ENCODE peak calls at places on chromosomes 3 and 15, in nine cellular contexts. F is progenitor cell of endocrine pancreas, K is transverse colon, C is nephron progenitor cell, T is HFF-Myc, W is Caco-2, Z is DND-41, D is fibroblast of lung, A is coronary artery. V is an unnamed sample.

GRCh38 chr3:157752952-157753351 is 249.7 kb upstream of the VEPH1 start:
- DNase-seq in W (no peak), D (no peak), K (no peak), A (no peak), C (no peak), Z (no peak), T (no peak), F (no peak), V (no peak)

GRCh38 chr3:16950282-16950681 is 65.5 kb downstream of the PLCL2 start:
- DNase-seq in W (no peak), Z (no peak), F (no peak), T (no peak), K (no peak), C (no peak), D (no peak), A (no peak), V (no peak)

GRCh38 chr15:82699726-82700125 is 9.9 kb downstream of the AP3B2 start:
- DNase-seq in T (no peak), A (no peak), D (no peak), K (no peak), W (no peak), Z (no peak), F (no peak), C (peak; percentile 76), V (no peak)

GRCh38 chr3:127717357-127718243 is 44.8 kb downstream of the ABTB1 start:
- DNase-seq in C (no peak), D (no peak), W (no peak), Z (no peak), T (no peak), K (no peak), F (no peak), A (no peak), V (no peak)

GRCh38 chr15:63013052-63013808 is 29.3 kb upstream of the TPM1 start:
- DNase-seq in C (no peak), W (no peak), F (no peak), T (peak; percentile 83), K (no peak), A (no peak), Z (no peak), D (peak; percentile 90), V (peak; percentile 90)

GRCh38 chr15:76730262-76730661 is 174.9 kb downstream of the SCAPER start:
- DNase-seq in Z (no peak), D (no peak), K (no peak), T (no peak), A (no peak), W (no peak), C (no peak), F (no peak), V (no peak)

GRCh38 chr3:48503406-48504050 is 446 bp downstream of the SHISA5 start:
- DNase-seq in K (peak; percentile 34), T (no peak), F (no peak), C (peak; percentile 37), D (peak; percentile 37), W (no peak), Z (no peak), A (no peak), V (peak; percentile 45)

GRCh38 chr15:100726070-100726420 is 123.7 kb downstream of the ASB7 start:
- DNase-seq in C (no peak), F (no peak), D (no peak), Z (no peak), T (no peak), A (peak; percentile 57), K (no peak), W (no peak), V (no peak)

GRCh38 chr3:33869977-33870376 is 71.5 kb downstream of the PDCD6IP start:
- DNase-seq in K (no peak), A (no peak), Z (no peak), F (no peak), T (no peak), D (no peak), W (no peak), C (no peak), V (no peak)

GRCh38 chr3:31095254-31095653 is 200.8 kb upstream of the GADL1 start:
- DNase-seq in A (no peak), K (no peak), C (no peak), W (no peak), Z (no peak), D (no peak), F (no peak), T (no peak), V (no peak)

GRCh38 chr3:51975857-51976549 is 1.1 kb downstream of the ABHD14A start:
- DNase-seq in W (peak; percentile 59), F (peak; percentile 52), Z (no peak), C (peak; percentile 84), A (peak; percentile 84), T (no peak), D (peak; percentile 69), K (peak; percentile 75), V (no peak)
- TF ChIP-seq CTCF in W (no peak), F (peak; percentile 23), Z (no peak), C (peak; percentile 17), A (no peak), T (peak; percentile 6), D (peak; percentile 9), K (no peak), V (no peak)

GRCh38 chr3:150183619-150184425 is 213.1 kb upstream of the PFN2 start:
- DNase-seq in C (peak; percentile 68), T (peak; percentile 63), Z (peak; percentile 23), D (peak; percentile 86), A (no peak), K (peak; percentile 53), F (peak; percentile 40), W (peak; percentile 71), V (peak; percentile 84)
- TF ChIP-seq CTCF in C (peak; percentile 54), T (peak; percentile 70), Z (peak; percentile 51), D (peak; percentile 66), A (peak; percentile 56), K (peak; percentile 51), F (peak; percentile 70), W (peak; percentile 61), V (peak; percentile 70)

DNA sequence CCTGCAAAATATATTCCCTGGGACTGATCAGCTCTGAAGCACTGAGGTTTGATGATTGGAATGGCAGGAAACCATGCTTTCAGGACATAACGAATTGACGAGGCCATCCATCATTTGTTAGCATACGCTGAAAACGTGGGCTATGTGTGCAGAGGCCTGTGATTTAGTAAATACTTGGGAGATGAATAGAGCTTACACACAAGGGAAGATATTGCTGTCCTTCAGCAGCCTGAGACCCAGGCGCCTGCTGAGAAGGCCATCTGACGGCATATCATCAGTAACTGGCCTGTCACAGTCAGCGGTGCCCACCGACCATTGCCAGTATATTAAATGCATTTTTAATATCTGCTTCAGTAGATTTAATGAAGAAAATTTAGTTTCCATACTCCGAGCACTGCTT is 16.2 kb downstream of the CDIN1 start:
- DNase-seq in K (no peak), Z (no peak), T (no peak), D (no peak), W (no peak), A (no peak), F (no peak), C (no peak), V (no peak)
- TF ChIP-seq CTCF in K (no peak), Z (no peak), T (no peak), D (no peak), W (no peak), A (no peak), F (no peak), C (no peak), V (no peak)

DNA sequence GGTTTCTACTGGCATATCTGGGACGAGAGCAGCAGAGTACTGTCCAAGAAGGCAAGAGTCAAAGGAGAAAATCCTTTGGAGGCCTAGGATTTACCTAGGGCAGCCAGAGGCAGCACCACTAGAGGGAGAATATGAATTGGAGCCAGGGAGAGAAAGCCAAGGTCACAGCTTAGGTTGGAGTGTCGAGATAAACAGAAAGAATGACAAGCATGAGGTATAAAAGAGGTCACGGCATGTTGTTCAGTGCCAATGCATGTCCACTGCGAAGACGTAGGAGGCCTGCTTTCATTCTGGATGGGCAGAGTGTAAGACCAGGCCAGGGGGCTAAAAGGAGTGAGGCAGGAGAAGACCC is 47.2 kb downstream of the THBS1 start:
- DNase-seq in Z (no peak), W (peak; percentile 25), F (no peak), A (no peak), D (no peak), T (no peak), K (no peak), C (no peak), V (no peak)
- TF ChIP-seq CTCF in Z (no peak), W (no peak), F (peak; percentile 36), A (no peak), D (no peak), T (peak; percentile 39), K (peak; percentile 10), C (no peak), V (no peak)

GRCh38 chr15:90837052-90837621 is 31.3 kb upstream of the FURIN start:
- DNase-seq in D (no peak), W (no peak), F (no peak), Z (no peak), A (no peak), T (no peak), K (no peak), C (no peak), V (peak; percentile 17)

GRCh38 chr15:90836296-90836871 is 32.0 kb upstream of the FURIN start:
- DNase-seq in Z (no peak), A (no peak), F (no peak), W (no peak), C (no peak), K (no peak), T (peak; percentile 17), D (peak; percentile 81), V (peak; percentile 57)

GRCh38 chr15:90838066-90838465 is 30.3 kb upstream of the FURIN start:
- DNase-seq in C (no peak), F (no peak), D (no peak), Z (peak; percentile 21), K (peak; percentile 33), W (no peak), A (no peak), T (no peak), V (no peak)

GRCh38 chr15:90838544-90838943 is 29.8 kb upstream of the FURIN start:
- DNase-seq in C (no peak), Z (no peak), D (no peak), T (no peak), K (no peak), F (no peak), W (no peak), A (no peak), V (no peak)

GRCh38 chr15:90834626-90835025 is 33.8 kb upstream of the FURIN start:
- DNase-seq in T (no peak), C (no peak), Z (no peak), F (no peak), A (no peak), K (no peak), D (no peak), W (no peak), V (peak; percentile 9)
- TF ChIP-seq CTCF in T (no peak), C (no peak), Z (no peak), F (no peak), A (no peak), K (no peak), D (no peak), W (no peak), V (no peak)

DNA sequence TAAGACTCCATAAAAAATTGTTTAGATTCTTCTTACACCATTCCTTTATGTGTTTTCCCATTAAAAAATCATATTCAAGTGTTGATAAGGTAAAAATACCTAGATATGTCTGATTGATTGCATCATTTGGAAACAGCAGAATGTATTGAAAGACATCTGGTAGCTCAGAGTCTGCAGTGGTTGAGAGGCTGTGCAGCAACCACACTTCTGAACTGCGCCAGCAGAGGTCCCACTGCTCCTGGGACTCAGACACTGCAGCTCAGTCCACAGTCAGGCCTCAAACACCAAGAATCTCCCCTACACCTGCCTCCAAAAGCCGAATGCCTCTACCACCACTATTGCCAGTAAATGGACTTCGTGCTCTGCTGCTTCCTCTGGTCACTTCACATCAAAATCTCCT is 176.9 kb upstream of the LMCD1 start:
- DNase-seq in D (peak; percentile 39), F (no peak), T (no peak), Z (peak; percentile 59), C (peak; percentile 26), W (peak; percentile 46), A (no peak), K (peak; percentile 16), V (peak; percentile 32)
- TF ChIP-seq CTCF in D (peak; percentile 41), F (peak; percentile 55), T (peak; percentile 50), Z (peak; percentile 73), C (no peak), W (peak; percentile 31), A (peak; percentile 26), K (peak; percentile 13), V (peak; percentile 45)

V was measured in MCF 10A.